ENCODE peak calls at places on chromosome 4, in seven cellular contexts. One of them, this sample, is unnamed.
A peak's percentile ranks its signal among the peaks of the same experiment; 100 is the strongest.

GRCh38 chr4:79466621-79467020 is 58.6 kb upstream of the GK2 start:
- DNase-seq in AG08395: no peak
- DNase-seq in fibroblast of the conjunctiva: no peak
- DNase-seq in stimulated activated CD8-positive, alpha-beta memory T cell treated with anti-CD3 and anti-CD28 coated beads, Interleukin-4, amount 100 ng/mL, for 4 hours: no peak
- DNase-seq in immature natural killer cell: no peak
- DNase-seq in Right ventricle myocardium superior: no peak
- DNase-seq in ACHN: no peak
- DNase-seq in this sample: peak; percentile 47

GRCh38 chr4:127048371-127049085 is 584.2 kb upstream of the INTU start:
- DNase-seq in fibroblast of the conjunctiva: no peak
- DNase-seq in immature natural killer cell: no peak
- DNase-seq in ACHN: no peak
- DNase-seq in stimulated activated CD8-positive, alpha-beta memory T cell treated with anti-CD3 and anti-CD28 coated beads, Interleukin-4, amount 100 ng/mL, for 4 hours: no peak
- DNase-seq in Right ventricle myocardium superior: no peak
- DNase-seq in AG08395: no peak
- DNase-seq in this sample: peak; percentile 43

GRCh38 chr4:167282171-167282864 is 48.0 kb upstream of the SPOCK3 start:
- DNase-seq in AG08395: no peak
- DNase-seq in immature natural killer cell: no peak
- DNase-seq in Right ventricle myocardium superior: no peak
- DNase-seq in ACHN: no peak
- DNase-seq in fibroblast of the conjunctiva: no peak
- DNase-seq in stimulated activated CD8-positive, alpha-beta memory T cell treated with anti-CD3 and anti-CD28 coated beads, Interleukin-4, amount 100 ng/mL, for 4 hours: no peak
- DNase-seq in this sample: no peak

GRCh38 chr4:103718993-103719319 is 829 bp downstream of the TACR3 start:
- DNase-seq in immature natural killer cell: no peak
- DNase-seq in stimulated activated CD8-positive, alpha-beta memory T cell treated with anti-CD3 and anti-CD28 coated beads, Interleukin-4, amount 100 ng/mL, for 4 hours: no peak
- DNase-seq in fibroblast of the conjunctiva: no peak
- DNase-seq in AG08395: no peak
- DNase-seq in Right ventricle myocardium superior: no peak
- DNase-seq in ACHN: no peak
- DNase-seq in this sample: no peak

GRCh38 chr4:143382539-143382938 is 45.9 kb downstream of the GAB1 start:
- DNase-seq in ACHN: peak; percentile 64
- DNase-seq in immature natural killer cell: no peak
- DNase-seq in Right ventricle myocardium superior: no peak
- DNase-seq in stimulated activated CD8-positive, alpha-beta memory T cell treated with anti-CD3 and anti-CD28 coated beads, Interleukin-4, amount 100 ng/mL, for 4 hours: no peak
- DNase-seq in AG08395: no peak
- DNase-seq in fibroblast of the conjunctiva: no peak
- DNase-seq in this sample: no peak

GRCh38 chr4:47835489-47835888 is 2.4 kb downstream of the CORIN start:
- DNase-seq in Right ventricle myocardium superior: no peak
- DNase-seq in ACHN: no peak
- DNase-seq in fibroblast of the conjunctiva: no peak
- DNase-seq in AG08395: no peak
- DNase-seq in immature natural killer cell: no peak
- DNase-seq in stimulated activated CD8-positive, alpha-beta memory T cell treated with anti-CD3 and anti-CD28 coated beads, Interleukin-4, amount 100 ng/mL, for 4 hours: no peak
- DNase-seq in this sample: no peak

GRCh38 chr4:8009097-8009496 is 69.4 kb upstream of the AFAP1 start:
- DNase-seq in ACHN: no peak
- DNase-seq in Right ventricle myocardium superior: no peak
- DNase-seq in immature natural killer cell: no peak
- DNase-seq in stimulated activated CD8-positive, alpha-beta memory T cell treated with anti-CD3 and anti-CD28 coated beads, Interleukin-4, amount 100 ng/mL, for 4 hours: no peak
- DNase-seq in AG08395: no peak
- DNase-seq in fibroblast of the conjunctiva: no peak
- DNase-seq in this sample: no peak

GRCh38 chr4:168059251-168059650 is 33.1 kb upstream of the ANXA10 start:
- DNase-seq in fibroblast of the conjunctiva: no peak
- DNase-seq in ACHN: no peak
- DNase-seq in AG08395: no peak
- DNase-seq in immature natural killer cell: no peak
- DNase-seq in stimulated activated CD8-positive, alpha-beta memory T cell treated with anti-CD3 and anti-CD28 coated beads, Interleukin-4, amount 100 ng/mL, for 4 hours: no peak
- DNase-seq in Right ventricle myocardium superior: no peak
- DNase-seq in this sample: peak; percentile 66

GRCh38 chr4:27790911-27791310 is 930.3 kb downstream of the STIM2 start:
- DNase-seq in immature natural killer cell: no peak
- DNase-seq in stimulated activated CD8-positive, alpha-beta memory T cell treated with anti-CD3 and anti-CD28 coated beads, Interleukin-4, amount 100 ng/mL, for 4 hours: no peak
- DNase-seq in Right ventricle myocardium superior: no peak
- DNase-seq in fibroblast of the conjunctiva: no peak
- DNase-seq in ACHN: no peak
- DNase-seq in AG08395: no peak
- DNase-seq in this sample: peak; percentile 3

GRCh38 chr4:131426023-131426758 is 1722.9 kb upstream of the PCDH10 start:
- DNase-seq in Right ventricle myocardium superior: no peak
- DNase-seq in stimulated activated CD8-positive, alpha-beta memory T cell treated with anti-CD3 and anti-CD28 coated beads, Interleukin-4, amount 100 ng/mL, for 4 hours: no peak
- DNase-seq in AG08395: no peak
- DNase-seq in ACHN: no peak
- DNase-seq in immature natural killer cell: no peak
- DNase-seq in fibroblast of the conjunctiva: no peak
- DNase-seq in this sample: no peak

GRCh38 chr4:24559032-24559821 is 25.1 kb downstream of the DHX15 start:
- DNase-seq in immature natural killer cell: no peak
- DNase-seq in Right ventricle myocardium superior: no peak
- DNase-seq in fibroblast of the conjunctiva: no peak
- DNase-seq in ACHN: no peak
- DNase-seq in AG08395: peak; percentile 10
- DNase-seq in stimulated activated CD8-positive, alpha-beta memory T cell treated with anti-CD3 and anti-CD28 coated beads, Interleukin-4, amount 100 ng/mL, for 4 hours: no peak
- DNase-seq in this sample: no peak

GRCh38 chr4:55157559-55158277 is 32.3 kb upstream of the KDR start:
- DNase-seq in fibroblast of the conjunctiva: no peak
- DNase-seq in stimulated activated CD8-positive, alpha-beta memory T cell treated with anti-CD3 and anti-CD28 coated beads, Interleukin-4, amount 100 ng/mL, for 4 hours: no peak
- DNase-seq in ACHN: no peak
- DNase-seq in Right ventricle myocardium superior: no peak
- DNase-seq in immature natural killer cell: no peak
- DNase-seq in AG08395: no peak
- DNase-seq in this sample: peak; percentile 34

GRCh38 chr4:10077101-10077491 is 39.5 kb downstream of the WDR1 start:
- DNase-seq in immature natural killer cell: no peak
- DNase-seq in Right ventricle myocardium superior: peak; percentile 21
- DNase-seq in AG08395: no peak
- DNase-seq in fibroblast of the conjunctiva: no peak
- DNase-seq in ACHN: no peak
- DNase-seq in stimulated activated CD8-positive, alpha-beta memory T cell treated with anti-CD3 and anti-CD28 coated beads, Interleukin-4, amount 100 ng/mL, for 4 hours: no peak
- DNase-seq in this sample: no peak

GRCh38 chr4:112813790-112814189 is 176.8 kb downstream of the LARP7 start:
- DNase-seq in AG08395: peak; percentile 19
- DNase-seq in ACHN: peak; percentile 41
- DNase-seq in stimulated activated CD8-positive, alpha-beta memory T cell treated with anti-CD3 and anti-CD28 coated beads, Interleukin-4, amount 100 ng/mL, for 4 hours: no peak
- DNase-seq in immature natural killer cell: no peak
- DNase-seq in fibroblast of the conjunctiva: no peak
- DNase-seq in Right ventricle myocardium superior: no peak
- DNase-seq in this sample: peak; percentile 59

GRCh38 chr4:8328866-8329559 is 59.5 kb downstream of the HTRA3 start:
- DNase-seq in ACHN: no peak
- DNase-seq in stimulated activated CD8-positive, alpha-beta memory T cell treated with anti-CD3 and anti-CD28 coated beads, Interleukin-4, amount 100 ng/mL, for 4 hours: no peak
- DNase-seq in immature natural killer cell: no peak
- DNase-seq in Right ventricle myocardium superior: peak; percentile 24
- DNase-seq in AG08395: no peak
- DNase-seq in fibroblast of the conjunctiva: no peak
- DNase-seq in this sample: no peak

GRCh38 chr4:78766650-78767049 is 9.5 kb upstream of the BMP2K start:
- DNase-seq in immature natural killer cell: no peak
- DNase-seq in Right ventricle myocardium superior: no peak
- DNase-seq in ACHN: no peak
- DNase-seq in stimulated activated CD8-positive, alpha-beta memory T cell treated with anti-CD3 and anti-CD28 coated beads, Interleukin-4, amount 100 ng/mL, for 4 hours: no peak
- DNase-seq in fibroblast of the conjunctiva: no peak
- DNase-seq in AG08395: no peak
- DNase-seq in this sample: no peak

GRCh38 chr4:39045791-39046221 is 13.6 kb upstream of the TMEM156 start:
- DNase-seq in stimulated activated CD8-positive, alpha-beta memory T cell treated with anti-CD3 and anti-CD28 coated beads, Interleukin-4, amount 100 ng/mL, for 4 hours: no peak
- DNase-seq in Right ventricle myocardium superior: no peak
- DNase-seq in immature natural killer cell: peak; percentile 15
- DNase-seq in AG08395: no peak
- DNase-seq in ACHN: no peak
- DNase-seq in fibroblast of the conjunctiva: no peak
- DNase-seq in this sample: no peak

This sample was measured in foreskin fibroblast.